ENCODE peak calls at places on chromosomes 16 and 17, in six cellular contexts. Q, M, K, A, B and E are unnamed samples.

GRCh38 chr16:31008154-31008950 is 2.1 kb downstream of the STX1B start:
- DNase-seq in B (no peak), M (no peak), A (no peak), K (peak), Q (no peak), E (no peak)

GRCh38 chr16:54346046-54346445 is 59.5 kb upstream of the IRX3 start:
- DNase-seq in Q (no peak), B (no peak), K (no peak), A (no peak), M (no peak), E (no peak)

GRCh38 chr17:46813920-46814319 is 4.6 kb downstream of the WNT3 start:
- DNase-seq in A (no peak), K (no peak), M (no peak), Q (no peak), B (no peak), E (no peak)

GRCh38 chr16:88558457-88559442 is 11.5 kb upstream of the ZC3H18 start:
- DNase-seq in B (no peak), M (peak), K (peak), A (no peak), Q (no peak), E (no peak)

GRCh38 chr16:4344659-4345438 is 6.3 kb downstream of the PAM16 start:
- DNase-seq in K (no peak), A (no peak), B (no peak), Q (peak), M (no peak), E (no peak)

GRCh38 chr16:10256855-10257641 is 74.8 kb upstream of the GRIN2A start:
- DNase-seq in B (peak), Q (no peak), A (peak), K (peak), M (peak), E (no peak)

GRCh38 chr16:67883872-67884261 is 818 bp upstream of the NRN1L start:
- DNase-seq in Q (no peak), B (peak), A (peak), M (peak), K (peak), E (peak)

GRCh38 chr17:73343168-73343634 is 31.4 kb upstream of the CDC42EP4 start:
- DNase-seq in M (no peak), A (no peak), Q (peak), K (no peak), B (no peak), E (no peak)

GRCh38 chr16:87853411-87854052 is 15.8 kb downstream of the SLC7A5 start:
- DNase-seq in K (peak), A (peak), M (peak), Q (peak), B (peak), E (peak)

GRCh38 chr17:14116263-14117024 is 47.1 kb downstream of the COX10 start:
- DNase-seq in B (no peak), A (no peak), M (no peak), Q (no peak), K (no peak), E (no peak)

GRCh38 chr17:81842378-81842724 is 7.5 kb upstream of the PPP1R27 start:
- DNase-seq in A (no peak), Q (no peak), B (no peak), M (no peak), K (no peak), E (no peak)

GRCh38 chr17:68141050-68141449 is 105.5 kb downstream of the KPNA2 start:
- DNase-seq in K (no peak), M (no peak), A (no peak), Q (no peak), B (no peak), E (no peak)

GRCh38 chr17:9116311-9116820 is 95.1 kb downstream of the NTN1 start:
- DNase-seq in K (no peak), A (no peak), Q (no peak), M (no peak), B (no peak), E (no peak)

GRCh38 chr17:32528825-32529224 is 42.0 kb downstream of the CDK5R1 start:
- DNase-seq in Q (no peak), M (no peak), A (no peak), K (no peak), B (no peak), E (no peak)